ENCODE peak calls at places on chromosomes 3 and 15, in nine cellular contexts. V, X, G, Q, M, C, J, O and A are unnamed samples.

GRCh38 chr3:182597621-182598041 is 195.7 kb upstream of the ATP11B start:
- DNase-seq in G (no peak), M (no peak), X (no peak), Q (no peak), V (no peak), O (no peak), C (no peak), J (no peak), A (no peak)

GRCh38 chr15:42133892-42134502 is 22.4 kb downstream of the PLA2G4F start:
- DNase-seq in Q (peak; percentile 87), C (peak; percentile 74), G (peak; percentile 17), M (no peak), X (no peak), J (no peak), O (no peak), V (no peak), A (no peak)

GRCh38 chr3:50340404-50341329 is at the start of gene RASSF1:
- DNase-seq in C (peak; percentile 79), Q (peak; percentile 78), M (no peak), J (peak; percentile 91), G (no peak), X (no peak), O (peak; percentile 84), V (peak; percentile 68), A (peak; percentile 82)

GRCh38 chr3:122719273-122719921 is 38.8 kb downstream of the PARP14 start:
- DNase-seq in G (no peak), J (no peak), C (no peak), Q (no peak), X (no peak), V (no peak), M (no peak), O (no peak), A (no peak)

GRCh38 chr3:45992820-45993219 is 2.8 kb downstream of the FYCO1 start:
- DNase-seq in O (no peak), J (no peak), V (no peak), Q (no peak), X (no peak), M (no peak), C (no peak), G (peak; percentile 63), A (no peak)

GRCh38 chr3:193805448-193805847 is 212.4 kb downstream of the OPA1 start:
- DNase-seq in J (peak; percentile 95), X (no peak), O (peak; percentile 92), V (peak; percentile 42), M (no peak), C (peak; percentile 67), G (peak; percentile 80), Q (peak; percentile 90), A (peak; percentile 81)

GRCh38 chr3:70951937-70952492 is 631.5 kb downstream of the FOXP1 start:
- DNase-seq in X (no peak), G (no peak), O (no peak), C (no peak), J (no peak), Q (no peak), M (no peak), V (no peak), A (no peak)

GRCh38 chr3:186251948-186252619 is 110.0 kb downstream of the DGKG start:
- DNase-seq in O (no peak), J (no peak), V (no peak), M (no peak), C (no peak), Q (no peak), G (no peak), X (no peak), A (no peak)

GRCh38 chr15:77650285-77650684 is 17.6 kb upstream of the LINGO1 start:
- DNase-seq in G (no peak), J (no peak), C (no peak), M (no peak), V (no peak), Q (no peak), O (no peak), X (no peak), A (no peak)

GRCh38 chr3:87354399-87354798 is 78.0 kb upstream of the POU1F1 start:
- DNase-seq in G (no peak), X (no peak), V (no peak), Q (no peak), C (no peak), O (no peak), M (no peak), J (no peak), A (no peak)

GRCh38 chr3:124084398-124084881 is 92.5 kb upstream of the ROPN1 start:
- DNase-seq in V (no peak), C (no peak), X (no peak), O (no peak), J (no peak), Q (no peak), M (no peak), G (peak; percentile 20), A (no peak)

GRCh38 chr3:184328516-184328915 is 8.9 kb upstream of the FAM131A start:
- DNase-seq in Q (no peak), M (no peak), G (no peak), J (no peak), X (no peak), O (no peak), V (no peak), C (no peak), A (no peak)

GRCh38 chr15:73593278-73594074 is 39.7 kb downstream of the NPTN start:
- DNase-seq in C (no peak), V (no peak), J (no peak), O (no peak), G (peak; percentile 46), M (no peak), X (no peak), Q (no peak), A (no peak)

GRCh38 chr15:76161153-76162049 is 101.6 kb downstream of the TMEM266 start:
- DNase-seq in Q (no peak), C (no peak), O (no peak), V (no peak), G (no peak), M (no peak), X (no peak), J (peak; percentile 64), A (no peak)

GRCh38 chr3:146640955-146641867 is 36.1 kb upstream of the PLSCR5 start:
- DNase-seq in M (no peak), V (no peak), J (no peak), X (no peak), G (peak; percentile 37), O (no peak), C (no peak), Q (no peak), A (no peak)

GRCh38 chr3:535566-536416 is 339.2 kb downstream of the CHL1 start:
- DNase-seq in Q (peak; percentile 80), G (peak; percentile 11), C (no peak), X (no peak), O (peak; percentile 28), J (peak; percentile 82), V (peak; percentile 18), M (no peak), A (peak; percentile 21)

DNA sequence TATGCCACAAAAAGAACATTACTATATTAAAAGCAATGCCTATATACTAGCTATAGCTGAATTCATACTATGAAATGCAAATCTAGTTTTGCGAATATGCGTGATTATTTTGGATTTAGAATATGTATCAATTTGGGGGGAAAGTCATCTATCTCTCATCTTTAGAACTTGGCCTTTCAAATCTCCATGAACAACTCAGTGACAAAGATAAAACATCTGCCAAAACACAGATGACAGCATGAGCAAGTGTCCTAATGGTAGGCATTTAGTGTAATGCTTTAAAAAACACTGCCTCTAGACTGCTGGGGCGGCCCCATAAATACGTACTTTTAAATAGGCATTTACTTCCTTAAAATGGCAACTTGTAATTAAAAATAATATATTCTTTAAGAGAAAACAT is 2.7 kb downstream of the CD47 start:
- DNase-seq in G (no peak), M (no peak), J (no peak), X (no peak), C (no peak), V (no peak), Q (no peak), O (no peak), A (no peak)
- H3K4me1 ChIP-seq in G (peaks cover 3% of the 10 kb centered on the region), M (peaks cover 69% of the 10 kb centered on the region), J (peaks cover 2% of the 10 kb centered on the region), X (peaks cover 15% of the 10 kb centered on the region), C (peaks cover 30% of the 10 kb centered on the region), V (peaks cover 2% of the 10 kb centered on the region), Q (no peaks in the 10 kb centered on the region), O (peaks cover 4% of the 10 kb centered on the region), A (peaks cover 64% of the 10 kb centered on the region)

GRCh38 chr3:133825969-133826727 is 20.5 kb downstream of the SRPRB start:
- DNase-seq in G (no peak), Q (no peak), V (no peak), X (no peak), C (no peak), M (no peak), J (no peak), O (no peak), A (no peak)

GRCh38 chr3:133820889-133821675 is 15.5 kb downstream of the SRPRB start:
- DNase-seq in V (no peak), J (no peak), C (no peak), X (no peak), G (no peak), Q (no peak), M (no peak), O (no peak), A (no peak)

GRCh38 chr3:133824961-133825485 is 19.4 kb downstream of the SRPRB start:
- DNase-seq in Q (no peak), O (no peak), X (no peak), J (no peak), V (no peak), C (no peak), G (no peak), M (no peak), A (no peak)

GRCh38 chr3:133820129-133820528 is 14.5 kb downstream of the SRPRB start:
- DNase-seq in G (no peak), V (no peak), J (no peak), Q (no peak), O (no peak), X (no peak), C (no peak), M (no peak), A (no peak)

GRCh38 chr3:133821767-133822638 is 16.4 kb downstream of the SRPRB start:
- DNase-seq in J (no peak), Q (peak; percentile 60), V (peak; percentile 52), O (peak; percentile 89), G (peak; percentile 80), C (peak; percentile 88), M (no peak), X (peak; percentile 43), A (peak; percentile 78)
- TF ChIP-seq CTCF in J (peak; percentile 19), Q (no peak), V (no peak), O (no peak), G (peak; percentile 40), C (no peak), M (no peak), X (no peak), A (peak; percentile 55)

GRCh38 chr3:127059032-127059560 is 76.2 kb downstream of the PLXNA1 start:
- DNase-seq in G (no peak), M (no peak), O (no peak), C (no peak), V (no peak), J (no peak), Q (no peak), X (no peak), A (no peak)
- H3K4me1 ChIP-seq in G (no peaks in the 10 kb centered on the region), M (peaks cover 4% of the 10 kb centered on the region), O (no peaks in the 10 kb centered on the region), C (no peaks in the 10 kb centered on the region), V (no peaks in the 10 kb centered on the region), J (no peaks in the 10 kb centered on the region), Q (no peaks in the 10 kb centered on the region), X (no peaks in the 10 kb centered on the region), A (no peaks in the 10 kb centered on the region)

DNA sequence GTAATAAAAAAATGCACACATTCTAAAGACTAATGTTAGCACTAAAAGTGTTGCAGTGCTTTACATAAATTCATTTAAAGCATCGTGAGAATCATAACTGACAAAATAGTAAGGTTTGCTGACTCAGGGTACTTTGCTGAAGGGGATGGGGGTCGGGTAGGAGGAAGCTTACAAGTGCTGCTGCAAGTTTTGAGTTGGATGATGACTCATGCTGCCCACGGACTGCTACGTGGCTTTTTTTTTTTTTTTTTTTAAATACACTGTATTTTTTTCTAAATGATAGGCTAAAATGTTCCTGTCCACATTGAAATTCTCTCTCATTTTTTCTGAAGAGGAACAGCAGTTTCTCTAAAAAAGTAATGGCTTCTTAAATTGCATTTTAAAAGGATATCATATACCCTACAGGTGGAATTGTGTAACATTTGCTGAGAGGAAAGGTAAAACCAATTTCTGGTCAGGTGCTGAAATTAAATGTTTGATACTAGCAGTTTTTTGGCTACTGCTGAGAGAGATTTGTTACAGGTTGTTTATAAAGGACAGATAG is 2.2 kb downstream of the MAPK6 start:
- DNase-seq in G (peak; percentile 97), C (peak; percentile 40), O (peak; percentile 42), M (no peak), Q (no peak), X (peak; percentile 35), J (no peak), V (peak; percentile 67), A (no peak)
- TF ChIP-seq CTCF in G (no peak), C (no peak), O (no peak), M (no peak), Q (no peak), X (no peak), J (no peak), V (no peak), A (peak; percentile 9)